ENCODE peak calls at places on chromosomes 11 and 22, in five cellular contexts. One of them, this sample, is unnamed.

GRCh38 chr11:61921446-61921845 is 4.1 kb upstream of the RAB3IL1 start:
- DNase-seq in globus pallidus: no peak
- DNase-seq in progenitor cell of endocrine pancreas: no peak
- DNase-seq in activated naive CD4-positive, alpha-beta T cell treated with anti-CD3 and anti-CD28 coated beads for 36 hours: no peak
- DNase-seq in RWPE2: no peak
- DNase-seq in this sample: no peak

GRCh38 chr11:5891216-5891800 is 1.7 kb upstream of the OR52E5 start:
- DNase-seq in progenitor cell of endocrine pancreas: no peak
- DNase-seq in RWPE2: no peak
- DNase-seq in globus pallidus: no peak
- DNase-seq in activated naive CD4-positive, alpha-beta T cell treated with anti-CD3 and anti-CD28 coated beads for 36 hours: no peak
- DNase-seq in this sample: no peak

GRCh38 chr22:36237462-36238347 is 1.6 kb downstream of the APOL2 start:
- DNase-seq in RWPE2: no peak
- DNase-seq in globus pallidus: no peak
- DNase-seq in activated naive CD4-positive, alpha-beta T cell treated with anti-CD3 and anti-CD28 coated beads for 36 hours: peak
- DNase-seq in progenitor cell of endocrine pancreas: no peak
- DNase-seq in this sample: peak

GRCh38 chr11:21814169-21814568 is 378.7 kb upstream of the ANO5 start:
- DNase-seq in progenitor cell of endocrine pancreas: no peak
- DNase-seq in globus pallidus: no peak
- DNase-seq in activated naive CD4-positive, alpha-beta T cell treated with anti-CD3 and anti-CD28 coated beads for 36 hours: no peak
- DNase-seq in RWPE2: no peak
- DNase-seq in this sample: no peak

GRCh38 chr11:27830206-27830605 is 130.0 kb upstream of the BDNF start:
- DNase-seq in progenitor cell of endocrine pancreas: no peak
- DNase-seq in globus pallidus: no peak
- DNase-seq in activated naive CD4-positive, alpha-beta T cell treated with anti-CD3 and anti-CD28 coated beads for 36 hours: no peak
- DNase-seq in RWPE2: no peak
- DNase-seq in this sample: no peak

GRCh38 chr11:46710821-46711269 is 8.2 kb upstream of the F2 start:
- DNase-seq in globus pallidus: no peak
- DNase-seq in RWPE2: no peak
- DNase-seq in activated naive CD4-positive, alpha-beta T cell treated with anti-CD3 and anti-CD28 coated beads for 36 hours: no peak
- DNase-seq in progenitor cell of endocrine pancreas: no peak
- DNase-seq in this sample: no peak

GRCh38 chr11:73210916-73211667 is 7.0 kb upstream of the P2RY2 start:
- DNase-seq in RWPE2: peak
- DNase-seq in globus pallidus: no peak
- DNase-seq in progenitor cell of endocrine pancreas: no peak
- DNase-seq in activated naive CD4-positive, alpha-beta T cell treated with anti-CD3 and anti-CD28 coated beads for 36 hours: no peak
- DNase-seq in this sample: no peak

GRCh38 chr22:10780281-10780680 is 4747.7 kb upstream of the OR11H1 start:
- DNase-seq in RWPE2: no peak
- DNase-seq in globus pallidus: no peak
- DNase-seq in activated naive CD4-positive, alpha-beta T cell treated with anti-CD3 and anti-CD28 coated beads for 36 hours: no peak
- DNase-seq in progenitor cell of endocrine pancreas: no peak
- DNase-seq in this sample: no peak

GRCh38 chr22:39238966-39239510 is 5.7 kb downstream of the PDGFB start:
- DNase-seq in progenitor cell of endocrine pancreas: no peak
- DNase-seq in globus pallidus: no peak
- DNase-seq in activated naive CD4-positive, alpha-beta T cell treated with anti-CD3 and anti-CD28 coated beads for 36 hours: no peak
- DNase-seq in RWPE2: no peak
- DNase-seq in this sample: no peak

GRCh38 chr11:35785287-35786167 is 123.0 kb downstream of the TRIM44 start:
- DNase-seq in progenitor cell of endocrine pancreas: no peak
- DNase-seq in RWPE2: no peak
- DNase-seq in activated naive CD4-positive, alpha-beta T cell treated with anti-CD3 and anti-CD28 coated beads for 36 hours: peak
- DNase-seq in globus pallidus: no peak
- DNase-seq in this sample: no peak

GRCh38 chr11:11148104-11148509 is 204.9 kb downstream of the CSNK2A3 start:
- DNase-seq in RWPE2: no peak
- DNase-seq in globus pallidus: peak
- DNase-seq in progenitor cell of endocrine pancreas: no peak
- DNase-seq in activated naive CD4-positive, alpha-beta T cell treated with anti-CD3 and anti-CD28 coated beads for 36 hours: peak
- DNase-seq in this sample: peak

This sample was measured in RPMI8226.